ENCODE peak calls at places on chromosomes 12 and 14, in eight cellular contexts. One of them, this sample, is unnamed.

GRCh38 chr12:54463034-54463433 is 10.4 kb downstream of the GTSF1 start:
- DNase-seq in Caco-2: no peak
- DNase-seq in fibroblast of pulmonary artery: peak; percentile 92
- DNase-seq in activated T-cell treated with anti-CD3 and anti-CD28 coated beads, Interleukin-2, amount 50 U/mL, for 24 hours: no peak
- DNase-seq in CD8-positive, alpha-beta T cell: no peak
- DNase-seq in CD8-positive, alpha-beta memory T cell: no peak
- DNase-seq in EL: peak; percentile 58
- DNase-seq in left colon: no peak
- DNase-seq in this sample: no peak

GRCh38 chr12:2435511-2435910 is 359.3 kb upstream of the FKBP4 start:
- DNase-seq in Caco-2: no peak
- DNase-seq in fibroblast of pulmonary artery: no peak
- DNase-seq in activated T-cell treated with anti-CD3 and anti-CD28 coated beads, Interleukin-2, amount 50 U/mL, for 24 hours: no peak
- DNase-seq in CD8-positive, alpha-beta T cell: no peak
- DNase-seq in CD8-positive, alpha-beta memory T cell: no peak
- DNase-seq in EL: no peak
- DNase-seq in left colon: no peak
- DNase-seq in this sample: no peak

GRCh38 chr14:22656945-22657711 is 13.0 kb upstream of the OR6J1 start:
- DNase-seq in Caco-2: no peak
- DNase-seq in fibroblast of pulmonary artery: peak; percentile 67
- DNase-seq in activated T-cell treated with anti-CD3 and anti-CD28 coated beads, Interleukin-2, amount 50 U/mL, for 24 hours: no peak
- DNase-seq in CD8-positive, alpha-beta T cell: no peak
- DNase-seq in CD8-positive, alpha-beta memory T cell: no peak
- DNase-seq in EL: no peak
- DNase-seq in left colon: no peak
- DNase-seq in this sample: no peak

GRCh38 chr12:107779077-107779840 is 4.8 kb downstream of the ASCL4 start:
- DNase-seq in Caco-2: no peak
- DNase-seq in fibroblast of pulmonary artery: no peak
- DNase-seq in activated T-cell treated with anti-CD3 and anti-CD28 coated beads, Interleukin-2, amount 50 U/mL, for 24 hours: no peak
- DNase-seq in CD8-positive, alpha-beta T cell: no peak
- DNase-seq in CD8-positive, alpha-beta memory T cell: no peak
- DNase-seq in EL: no peak
- DNase-seq in left colon: no peak
- DNase-seq in this sample: no peak

GRCh38 chr12:50401383-50402155 is 884 bp downstream of the LARP4 start:
- DNase-seq in Caco-2: no peak
- DNase-seq in fibroblast of pulmonary artery: peak; percentile 85
- DNase-seq in activated T-cell treated with anti-CD3 and anti-CD28 coated beads, Interleukin-2, amount 50 U/mL, for 24 hours: no peak
- DNase-seq in CD8-positive, alpha-beta T cell: no peak
- DNase-seq in CD8-positive, alpha-beta memory T cell: no peak
- DNase-seq in EL: peak; percentile 46
- DNase-seq in left colon: peak; percentile 21
- DNase-seq in this sample: no peak

GRCh38 chr14:87615822-87616679 is 376.9 kb downstream of the GALC start:
- DNase-seq in Caco-2: peak; percentile 69
- DNase-seq in fibroblast of pulmonary artery: peak; percentile 45
- DNase-seq in activated T-cell treated with anti-CD3 and anti-CD28 coated beads, Interleukin-2, amount 50 U/mL, for 24 hours: peak; percentile 29
- DNase-seq in CD8-positive, alpha-beta T cell: no peak
- DNase-seq in CD8-positive, alpha-beta memory T cell: no peak
- DNase-seq in EL: peak; percentile 24
- DNase-seq in left colon: peak; percentile 10
- DNase-seq in this sample: peak; percentile 85

GRCh38 chr14:95341115-95341514 is 21.4 kb upstream of the CLMN start:
- DNase-seq in Caco-2: no peak
- DNase-seq in fibroblast of pulmonary artery: no peak
- DNase-seq in activated T-cell treated with anti-CD3 and anti-CD28 coated beads, Interleukin-2, amount 50 U/mL, for 24 hours: no peak
- DNase-seq in CD8-positive, alpha-beta T cell: no peak
- DNase-seq in CD8-positive, alpha-beta memory T cell: no peak
- DNase-seq in EL: no peak
- DNase-seq in left colon: no peak
- DNase-seq in this sample: no peak

GRCh38 chr14:32934891-32935633 is 3.6 kb upstream of the NPAS3 start:
- DNase-seq in Caco-2: no peak
- DNase-seq in fibroblast of pulmonary artery: no peak
- DNase-seq in activated T-cell treated with anti-CD3 and anti-CD28 coated beads, Interleukin-2, amount 50 U/mL, for 24 hours: no peak
- DNase-seq in CD8-positive, alpha-beta T cell: no peak
- DNase-seq in CD8-positive, alpha-beta memory T cell: no peak
- DNase-seq in EL: no peak
- DNase-seq in left colon: no peak
- DNase-seq in this sample: no peak

GRCh38 chr14:77923131-77923933 is 123.4 kb downstream of the ADCK1 start:
- DNase-seq in Caco-2: no peak
- DNase-seq in fibroblast of pulmonary artery: no peak
- DNase-seq in activated T-cell treated with anti-CD3 and anti-CD28 coated beads, Interleukin-2, amount 50 U/mL, for 24 hours: no peak
- DNase-seq in CD8-positive, alpha-beta T cell: no peak
- DNase-seq in CD8-positive, alpha-beta memory T cell: no peak
- DNase-seq in EL: no peak
- DNase-seq in left colon: no peak
- DNase-seq in this sample: no peak

GRCh38 chr12:39623919-39624318 is 4.3 kb upstream of the ABCD2 start:
- DNase-seq in Caco-2: no peak
- DNase-seq in fibroblast of pulmonary artery: no peak
- DNase-seq in activated T-cell treated with anti-CD3 and anti-CD28 coated beads, Interleukin-2, amount 50 U/mL, for 24 hours: no peak
- DNase-seq in CD8-positive, alpha-beta T cell: no peak
- DNase-seq in CD8-positive, alpha-beta memory T cell: no peak
- DNase-seq in EL: no peak
- DNase-seq in left colon: no peak
- DNase-seq in this sample: no peak

GRCh38 chr12:31280183-31280582 is 45.8 kb downstream of the SINHCAF start:
- DNase-seq in Caco-2: no peak
- DNase-seq in fibroblast of pulmonary artery: no peak
- DNase-seq in activated T-cell treated with anti-CD3 and anti-CD28 coated beads, Interleukin-2, amount 50 U/mL, for 24 hours: no peak
- DNase-seq in CD8-positive, alpha-beta T cell: no peak
- DNase-seq in CD8-positive, alpha-beta memory T cell: no peak
- DNase-seq in EL: no peak
- DNase-seq in left colon: no peak
- DNase-seq in this sample: no peak

GRCh38 chr14:89504084-89504483 is 87.1 kb upstream of the FOXN3 start:
- DNase-seq in Caco-2: no peak
- DNase-seq in fibroblast of pulmonary artery: no peak
- DNase-seq in activated T-cell treated with anti-CD3 and anti-CD28 coated beads, Interleukin-2, amount 50 U/mL, for 24 hours: no peak
- DNase-seq in CD8-positive, alpha-beta T cell: no peak
- DNase-seq in CD8-positive, alpha-beta memory T cell: no peak
- DNase-seq in EL: peak; percentile 17
- DNase-seq in left colon: no peak
- DNase-seq in this sample: no peak

GRCh38 chr12:13243516-13244070 is 47.1 kb downstream of the EMP1 start:
- DNase-seq in Caco-2: no peak
- DNase-seq in fibroblast of pulmonary artery: peak; percentile 78
- DNase-seq in activated T-cell treated with anti-CD3 and anti-CD28 coated beads, Interleukin-2, amount 50 U/mL, for 24 hours: no peak
- DNase-seq in CD8-positive, alpha-beta T cell: no peak
- DNase-seq in CD8-positive, alpha-beta memory T cell: no peak
- DNase-seq in EL: no peak
- DNase-seq in left colon: no peak
- DNase-seq in this sample: no peak

GRCh38 chr14:80523518-80524117 is 312.3 kb upstream of the DIO2 start:
- DNase-seq in Caco-2: no peak
- DNase-seq in fibroblast of pulmonary artery: peak; percentile 17
- DNase-seq in activated T-cell treated with anti-CD3 and anti-CD28 coated beads, Interleukin-2, amount 50 U/mL, for 24 hours: no peak
- DNase-seq in CD8-positive, alpha-beta T cell: no peak
- DNase-seq in CD8-positive, alpha-beta memory T cell: no peak
- DNase-seq in EL: peak; percentile 43
- DNase-seq in left colon: no peak
- DNase-seq in this sample: peak; percentile 29

GRCh38 chr12:46830731-46831334 is 5.0 kb upstream of the SLC38A4 start:
- DNase-seq in Caco-2: peak; percentile 20
- DNase-seq in fibroblast of pulmonary artery: no peak
- DNase-seq in activated T-cell treated with anti-CD3 and anti-CD28 coated beads, Interleukin-2, amount 50 U/mL, for 24 hours: no peak
- DNase-seq in CD8-positive, alpha-beta T cell: no peak
- DNase-seq in CD8-positive, alpha-beta memory T cell: no peak
- DNase-seq in EL: peak; percentile 20
- DNase-seq in left colon: peak; percentile 29
- DNase-seq in this sample: no peak

GRCh38 chr12:67919406-67919805 is 69.8 kb upstream of the IFNG-AS1 start:
- DNase-seq in Caco-2: no peak
- DNase-seq in fibroblast of pulmonary artery: peak; percentile 42
- DNase-seq in activated T-cell treated with anti-CD3 and anti-CD28 coated beads, Interleukin-2, amount 50 U/mL, for 24 hours: no peak
- DNase-seq in CD8-positive, alpha-beta T cell: no peak
- DNase-seq in CD8-positive, alpha-beta memory T cell: no peak
- DNase-seq in EL: peak; percentile 50
- DNase-seq in left colon: no peak
- DNase-seq in this sample: no peak

GRCh38 chr12:53252349-53252916 is 15.7 kb upstream of the ESPL1 start:
- DNase-seq in Caco-2: peak; percentile 45
- DNase-seq in fibroblast of pulmonary artery: peak; percentile 16
- DNase-seq in activated T-cell treated with anti-CD3 and anti-CD28 coated beads, Interleukin-2, amount 50 U/mL, for 24 hours: no peak
- DNase-seq in CD8-positive, alpha-beta T cell: no peak
- DNase-seq in CD8-positive, alpha-beta memory T cell: no peak
- DNase-seq in EL: no peak
- DNase-seq in left colon: peak; percentile 57
- DNase-seq in this sample: no peak

GRCh38 chr12:48489012-48489411 is 6.7 kb downstream of the C12orf54 start:
- DNase-seq in Caco-2: no peak
- DNase-seq in fibroblast of pulmonary artery: peak; percentile 1
- DNase-seq in activated T-cell treated with anti-CD3 and anti-CD28 coated beads, Interleukin-2, amount 50 U/mL, for 24 hours: no peak
- DNase-seq in CD8-positive, alpha-beta T cell: no peak
- DNase-seq in CD8-positive, alpha-beta memory T cell: no peak
- DNase-seq in EL: peak; percentile 13
- DNase-seq in left colon: no peak
- DNase-seq in this sample: no peak

GRCh38 chr12:49478949-49479664 is 59.7 kb upstream of the KCNH3 start:
- DNase-seq in Caco-2: no peak
- DNase-seq in fibroblast of pulmonary artery: no peak
- DNase-seq in activated T-cell treated with anti-CD3 and anti-CD28 coated beads, Interleukin-2, amount 50 U/mL, for 24 hours: no peak
- DNase-seq in CD8-positive, alpha-beta T cell: no peak
- DNase-seq in CD8-positive, alpha-beta memory T cell: no peak
- DNase-seq in EL: no peak
- DNase-seq in left colon: no peak
- DNase-seq in this sample: no peak

GRCh38 chr14:104876251-104876699 is 11.2 kb downstream of the CEP170B start:
- DNase-seq in Caco-2: peak; percentile 56
- DNase-seq in fibroblast of pulmonary artery: peak; percentile 44
- DNase-seq in activated T-cell treated with anti-CD3 and anti-CD28 coated beads, Interleukin-2, amount 50 U/mL, for 24 hours: peak; percentile 64
- DNase-seq in CD8-positive, alpha-beta T cell: peak; percentile 28
- DNase-seq in CD8-positive, alpha-beta memory T cell: no peak
- DNase-seq in EL: peak; percentile 29
- DNase-seq in left colon: peak; percentile 25
- DNase-seq in this sample: no peak

GRCh38 chr12:44317651-44318126 is 481.8 kb downstream of the TMEM117 start:
- DNase-seq in Caco-2: peak; percentile 25
- DNase-seq in fibroblast of pulmonary artery: peak; percentile 30
- DNase-seq in activated T-cell treated with anti-CD3 and anti-CD28 coated beads, Interleukin-2, amount 50 U/mL, for 24 hours: no peak
- DNase-seq in CD8-positive, alpha-beta T cell: no peak
- DNase-seq in CD8-positive, alpha-beta memory T cell: no peak
- DNase-seq in EL: peak; percentile 23
- DNase-seq in left colon: no peak
- DNase-seq in this sample: no peak

GRCh38 chr14:22375321-22375930 is 213.6 kb downstream of the DAD1 start:
- DNase-seq in Caco-2: peak; percentile 60
- DNase-seq in fibroblast of pulmonary artery: peak; percentile 78
- DNase-seq in activated T-cell treated with anti-CD3 and anti-CD28 coated beads, Interleukin-2, amount 50 U/mL, for 24 hours: no peak
- DNase-seq in CD8-positive, alpha-beta T cell: no peak
- DNase-seq in CD8-positive, alpha-beta memory T cell: no peak
- DNase-seq in EL: peak; percentile 27
- DNase-seq in left colon: no peak
- DNase-seq in this sample: peak; percentile 45

GRCh38 chr14:99318091-99318958 is 46.3 kb upstream of the BCL11B start:
- DNase-seq in Caco-2: no peak
- DNase-seq in fibroblast of pulmonary artery: no peak
- DNase-seq in activated T-cell treated with anti-CD3 and anti-CD28 coated beads, Interleukin-2, amount 50 U/mL, for 24 hours: no peak
- DNase-seq in CD8-positive, alpha-beta T cell: no peak
- DNase-seq in CD8-positive, alpha-beta memory T cell: no peak
- DNase-seq in EL: no peak
- DNase-seq in left colon: peak; percentile 59
- DNase-seq in this sample: no peak

GRCh38 chr14:71300474-71301359 is 393.5 kb downstream of the PCNX1 start:
- DNase-seq in Caco-2: no peak
- DNase-seq in fibroblast of pulmonary artery: peak; percentile 47
- DNase-seq in activated T-cell treated with anti-CD3 and anti-CD28 coated beads, Interleukin-2, amount 50 U/mL, for 24 hours: no peak
- DNase-seq in CD8-positive, alpha-beta T cell: no peak
- DNase-seq in CD8-positive, alpha-beta memory T cell: no peak
- DNase-seq in EL: no peak
- DNase-seq in left colon: no peak
- DNase-seq in this sample: no peak

GRCh38 chr12:130686511-130686981 is 29.6 kb downstream of the RIMBP2 start:
- DNase-seq in Caco-2: no peak
- DNase-seq in fibroblast of pulmonary artery: no peak
- DNase-seq in activated T-cell treated with anti-CD3 and anti-CD28 coated beads, Interleukin-2, amount 50 U/mL, for 24 hours: no peak
- DNase-seq in CD8-positive, alpha-beta T cell: no peak
- DNase-seq in CD8-positive, alpha-beta memory T cell: no peak
- DNase-seq in EL: no peak
- DNase-seq in left colon: no peak
- DNase-seq in this sample: peak; percentile 76

GRCh38 chr12:100877776-100878175 is 83.2 kb downstream of the ANO4 start:
- DNase-seq in Caco-2: no peak
- DNase-seq in fibroblast of pulmonary artery: no peak
- DNase-seq in activated T-cell treated with anti-CD3 and anti-CD28 coated beads, Interleukin-2, amount 50 U/mL, for 24 hours: no peak
- DNase-seq in CD8-positive, alpha-beta T cell: no peak
- DNase-seq in CD8-positive, alpha-beta memory T cell: no peak
- DNase-seq in EL: no peak
- DNase-seq in left colon: no peak
- DNase-seq in this sample: no peak

GRCh38 chr14:100609331-100609870 is 22.2 kb upstream of the BEGAIN start:
- DNase-seq in Caco-2: no peak
- DNase-seq in fibroblast of pulmonary artery: no peak
- DNase-seq in activated T-cell treated with anti-CD3 and anti-CD28 coated beads, Interleukin-2, amount 50 U/mL, for 24 hours: peak; percentile 20
- DNase-seq in CD8-positive, alpha-beta T cell: no peak
- DNase-seq in CD8-positive, alpha-beta memory T cell: no peak
- DNase-seq in EL: no peak
- DNase-seq in left colon: no peak
- DNase-seq in this sample: no peak

GRCh38 chr12:81022531-81022930 is 55.3 kb upstream of the ACSS3 start:
- DNase-seq in Caco-2: no peak
- DNase-seq in fibroblast of pulmonary artery: peak; percentile 7
- DNase-seq in activated T-cell treated with anti-CD3 and anti-CD28 coated beads, Interleukin-2, amount 50 U/mL, for 24 hours: no peak
- DNase-seq in CD8-positive, alpha-beta T cell: no peak
- DNase-seq in CD8-positive, alpha-beta memory T cell: no peak
- DNase-seq in EL: no peak
- DNase-seq in left colon: no peak
- DNase-seq in this sample: no peak

GRCh38 chr12:80299976-80300375 is 144.1 kb upstream of the PTPRQ start:
- DNase-seq in Caco-2: no peak
- DNase-seq in fibroblast of pulmonary artery: no peak
- DNase-seq in activated T-cell treated with anti-CD3 and anti-CD28 coated beads, Interleukin-2, amount 50 U/mL, for 24 hours: no peak
- DNase-seq in CD8-positive, alpha-beta T cell: no peak
- DNase-seq in CD8-positive, alpha-beta memory T cell: no peak
- DNase-seq in EL: peak; percentile 10
- DNase-seq in left colon: no peak
- DNase-seq in this sample: no peak

GRCh38 chr12:80513211-80513610 is 69.2 kb downstream of the PTPRQ start:
- DNase-seq in Caco-2: no peak
- DNase-seq in fibroblast of pulmonary artery: no peak
- DNase-seq in activated T-cell treated with anti-CD3 and anti-CD28 coated beads, Interleukin-2, amount 50 U/mL, for 24 hours: no peak
- DNase-seq in CD8-positive, alpha-beta T cell: no peak
- DNase-seq in CD8-positive, alpha-beta memory T cell: no peak
- DNase-seq in EL: no peak
- DNase-seq in left colon: no peak
- DNase-seq in this sample: no peak

GRCh38 chr12:18965210-18965609 is 164.3 kb upstream of the PLEKHA5 start:
- DNase-seq in Caco-2: no peak
- DNase-seq in fibroblast of pulmonary artery: no peak
- DNase-seq in activated T-cell treated with anti-CD3 and anti-CD28 coated beads, Interleukin-2, amount 50 U/mL, for 24 hours: no peak
- DNase-seq in CD8-positive, alpha-beta T cell: no peak
- DNase-seq in CD8-positive, alpha-beta memory T cell: no peak
- DNase-seq in EL: no peak
- DNase-seq in left colon: no peak
- DNase-seq in this sample: no peak

GRCh38 chr14:21263284-21264024 is 5.8 kb downstream of the HNRNPC start:
- DNase-seq in Caco-2: no peak
- DNase-seq in fibroblast of pulmonary artery: no peak
- DNase-seq in activated T-cell treated with anti-CD3 and anti-CD28 coated beads, Interleukin-2, amount 50 U/mL, for 24 hours: no peak
- DNase-seq in CD8-positive, alpha-beta T cell: no peak
- DNase-seq in CD8-positive, alpha-beta memory T cell: no peak
- DNase-seq in EL: peak; percentile 38
- DNase-seq in left colon: no peak
- DNase-seq in this sample: no peak

GRCh38 chr12:28172434-28173030 is 17.7 kb upstream of the CCDC91 start:
- DNase-seq in Caco-2: peak; percentile 59
- DNase-seq in fibroblast of pulmonary artery: peak; percentile 80
- DNase-seq in activated T-cell treated with anti-CD3 and anti-CD28 coated beads, Interleukin-2, amount 50 U/mL, for 24 hours: no peak
- DNase-seq in CD8-positive, alpha-beta T cell: no peak
- DNase-seq in CD8-positive, alpha-beta memory T cell: no peak
- DNase-seq in EL: peak; percentile 61
- DNase-seq in left colon: peak; percentile 23
- DNase-seq in this sample: peak; percentile 73

GRCh38 chr12:110543252-110543959 is 39.7 kb downstream of the PPTC7 start:
- DNase-seq in Caco-2: no peak
- DNase-seq in fibroblast of pulmonary artery: peak; percentile 95
- DNase-seq in activated T-cell treated with anti-CD3 and anti-CD28 coated beads, Interleukin-2, amount 50 U/mL, for 24 hours: no peak
- DNase-seq in CD8-positive, alpha-beta T cell: no peak
- DNase-seq in CD8-positive, alpha-beta memory T cell: no peak
- DNase-seq in EL: no peak
- DNase-seq in left colon: peak; percentile 70
- DNase-seq in this sample: peak; percentile 71

This sample was measured in NCI-H446.